ENCODE peak calls at places on chromosomes 3 and 15, in nine cellular contexts. C is fibroblast of lung; Y is NCI-H774; O is CD4-positive, CD25-positive, alpha-beta regulatory T cell; U is NCI-H1092; T is AG20443; E is activated CD4-positive, alpha-beta T cell treated with anti-CD3 and anti-CD28 coated beads, Interleukin-2, amount 50 U/mL, for 4 hours; P is GOT3; S is activated CD8-positive, alpha-beta memory T cell treated with anti-CD3 and anti-CD28 coated beads for 48 hours. I is an unnamed sample.

GRCh38 chr15:40744810-40745152 is 10.3 kb downstream of the RMDN3 start:
- DNase-seq in C (no peak), Y (no peak), O (no peak), U (no peak), T (no peak), E (no peak), P (no peak), S (no peak), I (no peak)

GRCh38 chr3:79018671-79019136 is 749.1 kb downstream of the ROBO1 start:
- DNase-seq in C (peak), Y (no peak), O (no peak), U (no peak), T (peak), E (no peak), P (no peak), S (peak), I (no peak)

GRCh38 chr15:65081758-65082157 is 5.2 kb downstream of the KBTBD13 start:
- DNase-seq in C (no peak), Y (no peak), O (no peak), U (no peak), T (no peak), E (no peak), P (no peak), S (no peak), I (no peak)

GRCh38 chr3:104582092-104582491 is 784.6 kb upstream of the ALCAM start:
- DNase-seq in C (no peak), Y (no peak), O (no peak), U (no peak), T (no peak), E (no peak), P (no peak), S (no peak), I (no peak)

GRCh38 chr3:27025718-27026117 is 343.5 kb downstream of the NEK10 start:
- DNase-seq in C (no peak), Y (no peak), O (no peak), U (no peak), T (no peak), E (no peak), P (no peak), S (no peak), I (no peak)

GRCh38 chr3:142987080-142987700 is 14.2 kb upstream of the U2SURP start:
- DNase-seq in C (peak), Y (no peak), O (peak), U (no peak), T (peak), E (no peak), P (no peak), S (no peak), I (peak)

GRCh38 chr3:114035146-114035545 is 21.2 kb downstream of the CCDC191 start:
- DNase-seq in C (no peak), Y (no peak), O (no peak), U (no peak), T (peak), E (no peak), P (no peak), S (no peak), I (no peak)

GRCh38 chr15:25134546-25134945 is 179.8 kb downstream of the SNRPN start:
- DNase-seq in C (peak), Y (no peak), O (no peak), U (no peak), T (no peak), E (no peak), P (no peak), S (no peak), I (no peak)

GRCh38 chr3:48125026-48125704 is 63.1 kb downstream of the CDC25A start:
- DNase-seq in C (no peak), Y (no peak), O (no peak), U (no peak), T (peak), E (no peak), P (no peak), S (no peak), I (no peak)

I was measured in naive B cell.